ENCODE peak calls at places on chromosomes 5 and 9, in four cellular contexts. G, N, B and L are unnamed samples.
A peak's percentile ranks its signal among the peaks of the same experiment; 100 is the strongest.

GRCh38 chr5:139636207-139636792 is 11.8 kb upstream of the CXXC5 start:
- DNase-seq in N (no peak), G (peak; percentile 77), B (no peak), L (peak; percentile 48)

GRCh38 chr9:3732077-3733038 is 206.6 kb upstream of the RFX3 start:
- DNase-seq in G (peak; percentile 91), B (peak; percentile 66), N (peak; percentile 89), L (peak; percentile 60)

GRCh38 chr5:134026521-134027202 is 21.9 kb upstream of the VDAC1 start:
- DNase-seq in G (peak; percentile 90), N (no peak), B (no peak), L (peak; percentile 77)

GRCh38 chr5:133992429-133993151 is 12.2 kb downstream of the VDAC1 start:
- DNase-seq in B (no peak), G (peak; percentile 74), N (no peak), L (no peak)

GRCh38 chr5:119515192-119515591 is 62.9 kb downstream of the HSD17B4 start:
- DNase-seq in G (no peak), N (no peak), B (no peak), L (no peak)

GRCh38 chr5:178208540-178209227 is 4.4 kb downstream of the HNRNPAB start:
- DNase-seq in G (no peak), B (no peak), N (no peak), L (no peak)

GRCh38 chr5:124289122-124289521 is 457.3 kb downstream of the ZNF608 start:
- DNase-seq in N (no peak), G (peak; percentile 72), B (no peak), L (no peak)

GRCh38 chr5:134538296-134538695 is 12.8 kb downstream of the JADE2 start:
- DNase-seq in G (no peak), B (no peak), N (no peak), L (no peak)

GRCh38 chr5:129094924-129095797 is 612 bp downstream of the ISOC1 start:
- DNase-seq in G (peak; percentile 80), N (no peak), B (peak; percentile 13), L (peak; percentile 73)

GRCh38 chr9:72554221-72554641 is 32.8 kb downstream of the TMC1 start:
- DNase-seq in N (peak; percentile 68), B (peak; percentile 95), G (no peak), L (no peak)

GRCh38 chr5:59356813-59357381 is 536.6 kb downstream of the PDE4D start:
- DNase-seq in G (peak; percentile 34), N (no peak), B (no peak), L (no peak)

GRCh38 chr5:180084638-180085561 is 13.3 kb upstream of the RNF130 start:
- DNase-seq in N (no peak), B (no peak), G (peak; percentile 86), L (no peak)